ENCODE peak calls at places on chromosomes 7 and 10, in four cellular contexts. One of them, this sample, is unnamed.

GRCh38 chr10:78761241-78761825 is 307.4 kb upstream of the ZMIZ1 start:
- DNase-seq in NB4: no peak
- DNase-seq in AG04450: no peak
- DNase-seq in fibroblast of the aortic adventitia: no peak
- DNase-seq in this sample: no peak

GRCh38 chr7:117997862-117998825 is 124.9 kb upstream of the CTTNBP2 start:
- DNase-seq in NB4: no peak
- DNase-seq in AG04450: no peak
- DNase-seq in fibroblast of the aortic adventitia: no peak
- DNase-seq in this sample: no peak

GRCh38 chr7:67671006-67671405 is 674.4 kb downstream of the TYW1 start:
- DNase-seq in fibroblast of the aortic adventitia: no peak
- DNase-seq in AG04450: no peak
- DNase-seq in NB4: no peak
- DNase-seq in this sample: no peak

GRCh38 chr7:125644113-125644512 is 714.5 kb upstream of the POT1 start:
- DNase-seq in AG04450: no peak
- DNase-seq in fibroblast of the aortic adventitia: no peak
- DNase-seq in NB4: no peak
- DNase-seq in this sample: no peak

GRCh38 chr7:5665106-5666025 is 116.1 kb downstream of the RNF216 start:
- DNase-seq in AG04450: peak
- DNase-seq in fibroblast of the aortic adventitia: peak
- DNase-seq in NB4: peak
- DNase-seq in this sample: no peak

GRCh38 chr10:94042814-94043175 is 49.1 kb downstream of the PLCE1 start:
- DNase-seq in AG04450: no peak
- DNase-seq in fibroblast of the aortic adventitia: no peak
- DNase-seq in NB4: no peak
- DNase-seq in this sample: no peak

GRCh38 chr10:84360634-84361365 is 32.4 kb downstream of the CCSER2 start:
- DNase-seq in NB4: peak
- DNase-seq in fibroblast of the aortic adventitia: peak
- DNase-seq in AG04450: no peak
- DNase-seq in this sample: no peak

GRCh38 chr10:70925377-70926214 is 37.2 kb upstream of the PCBD1 start:
- DNase-seq in fibroblast of the aortic adventitia: peak
- DNase-seq in AG04450: no peak
- DNase-seq in NB4: peak
- DNase-seq in this sample: no peak

GRCh38 chr7:97847791-97848190 is 24.4 kb downstream of the ASNS start:
- DNase-seq in fibroblast of the aortic adventitia: no peak
- DNase-seq in NB4: peak
- DNase-seq in AG04450: no peak
- DNase-seq in this sample: no peak

GRCh38 chr10:101080933-101081546 is 19.3 kb downstream of the KAZALD1 start:
- DNase-seq in NB4: no peak
- DNase-seq in fibroblast of the aortic adventitia: peak
- DNase-seq in AG04450: no peak
- DNase-seq in this sample: no peak

GRCh38 chr10:99921948-99922347 is 87.8 kb downstream of the DNMBP start:
- DNase-seq in NB4: no peak
- DNase-seq in fibroblast of the aortic adventitia: no peak
- DNase-seq in AG04450: no peak
- DNase-seq in this sample: no peak

GRCh38 chr10:323651-324293 is 188.5 kb downstream of the ZMYND11 start:
- DNase-seq in AG04450: peak
- DNase-seq in NB4: peak
- DNase-seq in fibroblast of the aortic adventitia: peak
- DNase-seq in this sample: peak

GRCh38 chr7:55112056-55112455 is 93.2 kb downstream of the EGFR start:
- DNase-seq in fibroblast of the aortic adventitia: no peak
- DNase-seq in NB4: no peak
- DNase-seq in AG04450: no peak
- DNase-seq in this sample: no peak

GRCh38 chr10:6002809-6003500 is 25.6 kb upstream of the IL15RA start:
- DNase-seq in NB4: peak
- DNase-seq in AG04450: no peak
- DNase-seq in fibroblast of the aortic adventitia: no peak
- DNase-seq in this sample: no peak

GRCh38 chr10:110516815-110517492 is 19.2 kb downstream of the DUSP5 start:
- DNase-seq in AG04450: no peak
- DNase-seq in fibroblast of the aortic adventitia: no peak
- DNase-seq in NB4: no peak
- DNase-seq in this sample: no peak

GRCh38 chr10:92961638-92962037 is 99.0 kb upstream of the CYP26C1 start:
- DNase-seq in AG04450: no peak
- DNase-seq in NB4: no peak
- DNase-seq in fibroblast of the aortic adventitia: no peak
- DNase-seq in this sample: no peak

GRCh38 chr10:92970301-92971070 is 90.1 kb upstream of the CYP26C1 start:
- DNase-seq in NB4: no peak
- DNase-seq in AG04450: no peak
- DNase-seq in fibroblast of the aortic adventitia: no peak
- DNase-seq in this sample: no peak

GRCh38 chr10:92969151-92969550 is 91.4 kb upstream of the CYP26C1 start:
- DNase-seq in AG04450: no peak
- DNase-seq in fibroblast of the aortic adventitia: peak
- DNase-seq in NB4: no peak
- DNase-seq in this sample: no peak

DNA sequence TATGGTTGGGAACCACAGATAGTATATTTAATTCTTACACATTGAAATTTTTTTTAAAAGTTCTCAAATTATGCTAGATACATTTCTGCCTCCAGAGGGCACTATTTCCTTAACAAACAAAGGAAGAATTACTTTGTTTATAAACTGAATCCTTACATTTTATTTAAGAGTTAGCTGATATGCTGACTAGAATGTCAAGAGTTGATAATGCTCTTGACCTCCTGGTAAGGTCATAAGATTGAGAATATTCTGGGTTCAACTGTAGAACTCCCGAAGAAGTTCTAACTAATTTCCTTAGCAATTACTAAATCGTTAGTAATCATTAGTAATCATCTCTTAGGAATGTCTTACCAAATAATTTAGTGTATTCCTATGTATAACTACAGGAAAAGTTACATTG is 95.3 kb upstream of the CYP26C1 start:
- DNase-seq in AG04450: no peak
- DNase-seq in NB4: peak
- DNase-seq in fibroblast of the aortic adventitia: peak
- DNase-seq in this sample: no peak
- H3K4me3 ChIP-seq in AG04450: no peak
- H3K4me3 ChIP-seq in NB4: no peak
- H3K4me3 ChIP-seq in fibroblast of the aortic adventitia: no peak
- H3K4me3 ChIP-seq in this sample: no peak

GRCh38 chr7:73433924-73434700 is 534 bp downstream of the FZD9 start:
- DNase-seq in fibroblast of the aortic adventitia: no peak
- DNase-seq in NB4: no peak
- DNase-seq in AG04450: no peak
- DNase-seq in this sample: no peak
- TF ChIP-seq CTCF in fibroblast of the aortic adventitia: no peak
- TF ChIP-seq CTCF in NB4: no peak
- TF ChIP-seq CTCF in AG04450: no peak
- TF ChIP-seq CTCF in this sample: no peak

GRCh38 chr10:103244663-103245271 is 920 bp upstream of the RPEL1 start:
- DNase-seq in NB4: peak
- DNase-seq in AG04450: peak
- DNase-seq in fibroblast of the aortic adventitia: peak
- DNase-seq in this sample: no peak

GRCh38 chr10:103246328-103246727 is 641 bp downstream of the RPEL1 start:
- DNase-seq in NB4: no peak
- DNase-seq in fibroblast of the aortic adventitia: no peak
- DNase-seq in AG04450: no peak
- DNase-seq in this sample: no peak

GRCh38 chr10:103235775-103236174 is 9.9 kb upstream of the RPEL1 start:
- DNase-seq in NB4: no peak
- DNase-seq in AG04450: no peak
- DNase-seq in fibroblast of the aortic adventitia: no peak
- DNase-seq in this sample: no peak

GRCh38 chr10:103238506-103239252 is 7.0 kb upstream of the RPEL1 start:
- DNase-seq in NB4: no peak
- DNase-seq in fibroblast of the aortic adventitia: peak
- DNase-seq in AG04450: peak
- DNase-seq in this sample: no peak

GRCh38 chr10:103241262-103242011 is 4.2 kb upstream of the RPEL1 start:
- DNase-seq in NB4: peak
- DNase-seq in AG04450: no peak
- DNase-seq in fibroblast of the aortic adventitia: peak
- DNase-seq in this sample: peak
- H3K4me3 ChIP-seq in NB4: no peak
- H3K4me3 ChIP-seq in AG04450: no peak
- H3K4me3 ChIP-seq in fibroblast of the aortic adventitia: no peak
- H3K4me3 ChIP-seq in this sample: peak

DNA sequence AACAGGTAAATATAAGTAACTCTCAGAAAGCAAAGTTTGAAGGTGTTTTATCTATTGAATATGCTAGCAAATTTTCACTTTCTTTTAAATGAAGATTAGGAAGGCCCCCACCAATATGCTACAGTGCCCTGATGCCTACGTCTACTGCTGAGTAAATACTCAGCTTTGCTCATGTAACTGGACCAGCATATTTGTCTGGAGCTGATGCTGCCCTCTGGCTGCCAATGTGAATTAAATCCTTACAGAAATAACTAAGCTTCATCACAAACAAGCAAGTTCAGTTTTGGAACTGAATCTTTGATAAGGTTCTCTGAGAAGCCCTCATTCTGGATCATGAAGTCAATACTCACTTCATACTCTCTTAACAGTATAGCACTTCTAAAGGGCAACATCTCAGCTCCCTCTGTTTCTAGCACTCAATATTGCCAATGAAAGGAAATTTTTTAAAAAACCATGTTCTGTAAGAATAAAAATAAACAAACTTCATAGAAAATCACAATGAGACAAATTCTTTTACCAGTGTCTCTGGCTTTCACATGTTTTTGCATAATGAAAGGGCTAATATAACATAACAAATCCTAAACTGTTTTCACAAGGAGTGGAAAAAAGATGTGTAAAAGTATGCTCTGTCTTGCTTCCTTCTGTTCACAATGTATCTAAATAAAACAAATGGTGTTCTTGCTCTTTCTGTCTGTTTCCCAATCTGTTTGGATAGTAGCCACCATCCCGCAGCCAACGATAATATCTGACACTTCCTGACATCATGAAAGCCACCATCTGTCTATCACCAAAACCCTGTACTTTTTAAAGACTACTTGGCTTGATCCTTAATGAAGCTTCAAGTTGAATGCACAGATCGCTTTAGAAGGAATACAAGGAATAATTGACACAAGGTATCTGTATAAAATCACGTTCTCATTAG is 246.5 kb downstream of the ETV1 start:
- DNase-seq in fibroblast of the aortic adventitia: peak
- DNase-seq in NB4: peak
- DNase-seq in AG04450: peak
- DNase-seq in this sample: no peak
- TF ChIP-seq CTCF in fibroblast of the aortic adventitia: peak
- TF ChIP-seq CTCF in NB4: peak
- TF ChIP-seq CTCF in AG04450: peak
- TF ChIP-seq CTCF in this sample: peak

GRCh38 chr10:115001506-115002381 is 63.7 kb downstream of the TRUB1 start:
- DNase-seq in fibroblast of the aortic adventitia: peak
- DNase-seq in AG04450: no peak
- DNase-seq in NB4: no peak
- DNase-seq in this sample: no peak
- H3K4me3 ChIP-seq in fibroblast of the aortic adventitia: peak
- H3K4me3 ChIP-seq in AG04450: peak
- H3K4me3 ChIP-seq in NB4: no peak
- H3K4me3 ChIP-seq in this sample: no peak

GRCh38 chr7:87564290-87564963 is 36.3 kb downstream of the ABCB1 start:
- DNase-seq in AG04450: no peak
- DNase-seq in fibroblast of the aortic adventitia: no peak
- DNase-seq in NB4: peak
- DNase-seq in this sample: no peak
- TF ChIP-seq CTCF in AG04450: peak
- TF ChIP-seq CTCF in fibroblast of the aortic adventitia: peak
- TF ChIP-seq CTCF in NB4: peak
- TF ChIP-seq CTCF in this sample: peak

GRCh38 chr10:126972622-126973414 is 67.6 kb downstream of the DOCK1 start:
- DNase-seq in AG04450: peak
- DNase-seq in fibroblast of the aortic adventitia: peak
- DNase-seq in NB4: no peak
- DNase-seq in this sample: no peak
- H3K4me3 ChIP-seq in AG04450: peak
- H3K4me3 ChIP-seq in fibroblast of the aortic adventitia: no peak
- H3K4me3 ChIP-seq in NB4: no peak
- H3K4me3 ChIP-seq in this sample: no peak

DNA sequence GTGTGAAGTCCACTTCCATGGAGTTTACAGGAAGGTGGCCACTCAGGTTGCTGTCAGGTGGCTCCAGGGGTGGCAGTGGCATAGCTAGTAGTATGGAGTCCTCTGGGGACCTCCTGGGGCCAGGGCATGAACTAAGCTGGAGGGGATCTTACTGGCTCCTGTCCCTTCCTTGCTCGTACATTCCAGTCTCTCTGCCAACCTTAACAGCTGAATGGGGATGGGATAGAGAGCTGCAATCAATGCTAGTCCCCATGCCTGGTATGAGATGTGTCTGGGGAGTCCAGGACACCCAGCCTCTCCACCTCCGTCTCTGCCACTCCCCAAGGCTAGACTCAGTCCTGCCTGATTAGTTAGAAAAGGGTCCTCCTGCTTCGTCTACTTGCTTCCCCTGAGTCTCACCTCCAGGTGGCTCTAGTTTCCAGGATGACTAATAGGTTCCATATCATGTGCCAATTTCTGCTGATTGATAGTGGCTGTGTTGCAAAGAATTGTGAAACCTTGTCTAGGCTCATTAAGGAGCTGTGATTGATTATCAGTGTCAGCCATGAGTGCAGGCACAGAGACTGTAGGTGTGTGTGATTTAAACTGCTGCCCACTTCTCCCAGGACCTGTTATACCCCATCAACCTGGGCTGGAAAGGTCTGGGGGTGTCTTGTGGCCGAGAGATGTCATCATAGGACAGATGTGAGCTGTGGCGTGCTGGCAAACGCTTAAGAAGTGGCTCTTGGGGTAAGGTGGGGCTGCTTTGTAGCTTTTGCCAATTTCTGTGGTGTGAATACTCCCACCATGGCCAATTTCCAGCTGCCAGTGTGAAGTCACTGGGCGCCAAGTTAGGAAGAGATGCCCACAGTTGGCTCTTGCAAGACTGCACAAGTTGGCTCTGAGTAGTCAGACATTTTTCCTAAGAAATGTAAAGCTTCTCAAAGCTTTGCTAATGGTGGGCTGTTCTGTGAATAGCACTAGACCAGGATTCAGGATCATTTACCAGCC is 59.8 kb downstream of the COL13A1 start:
- DNase-seq in AG04450: no peak
- DNase-seq in NB4: peak
- DNase-seq in fibroblast of the aortic adventitia: peak
- DNase-seq in this sample: no peak
- TF ChIP-seq CTCF in AG04450: peak
- TF ChIP-seq CTCF in NB4: peak
- TF ChIP-seq CTCF in fibroblast of the aortic adventitia: peak
- TF ChIP-seq CTCF in this sample: peak

This sample was measured in RWPE2.